ENCODE peak calls at places on chromosomes 2 and 18, in seven cellular contexts. E, F, N, G, A, P and D are unnamed samples.

GRCh38 chr2:163319006-163319405 is 416.8 kb downstream of the FIGN start:
- DNase-seq in E (no peak), F (peak), N (peak), G (no peak), A (peak), P (peak), D (no peak)

GRCh38 chr2:167937403-167937802 is 310.0 kb downstream of the STK39 start:
- DNase-seq in E (no peak), F (no peak), N (no peak), G (no peak), A (no peak), P (no peak), D (no peak)

GRCh38 chr2:165253178-165253577 is 14.0 kb downstream of the SCN2A start:
- DNase-seq in E (no peak), F (no peak), N (no peak), G (no peak), A (no peak), P (no peak), D (no peak)

GRCh38 chr2:127576433-127577207 is 41.1 kb downstream of the MYO7B start:
- DNase-seq in E (no peak), F (no peak), N (peak), G (peak), A (no peak), P (peak), D (peak)

GRCh38 chr18:64330976-64331375 is 182.1 kb upstream of the LINC00305 start:
- DNase-seq in E (no peak), F (no peak), N (no peak), G (no peak), A (no peak), P (no peak), D (no peak)

GRCh38 chr2:154140249-154141025 is 268.7 kb downstream of the GALNT13 start:
- DNase-seq in E (no peak), F (no peak), N (no peak), G (no peak), A (no peak), P (no peak), D (no peak)

GRCh38 chr2:240358080-240358479 is 77.4 kb upstream of the GPC1 start:
- DNase-seq in E (no peak), F (no peak), N (no peak), G (no peak), A (no peak), P (no peak), D (no peak)

GRCh38 chr2:235171511-235172130 is 219.8 kb downstream of the SH3BP4 start:
- DNase-seq in E (no peak), F (peak), N (peak), G (peak), A (no peak), P (peak), D (peak)

GRCh38 chr2:172976076-172976579 is 99.5 kb upstream of the MAP3K20 start:
- DNase-seq in E (no peak), F (no peak), N (no peak), G (no peak), A (peak), P (no peak), D (no peak)

GRCh38 chr18:58438161-58438983 is 190.5 kb downstream of the ALPK2 start:
- DNase-seq in E (no peak), F (no peak), N (no peak), G (peak), A (no peak), P (peak), D (peak)

GRCh38 chr2:28352726-28353125 is 39.9 kb upstream of the FOSL2 start:
- DNase-seq in E (no peak), F (no peak), N (no peak), G (no peak), A (no peak), P (no peak), D (no peak)

GRCh38 chr2:68911714-68912510 is 40.7 kb upstream of the BMP10 start:
- DNase-seq in E (no peak), F (no peak), N (no peak), G (no peak), A (no peak), P (no peak), D (no peak)

GRCh38 chr2:64203131-64204005 is 59.1 kb upstream of the PELI1 start:
- DNase-seq in E (no peak), F (peak), N (no peak), G (no peak), A (no peak), P (no peak), D (peak)

GRCh38 chr18:48409591-48410094 is 460 bp upstream of the ZBTB7C start:
- DNase-seq in E (no peak), F (no peak), N (no peak), G (no peak), A (no peak), P (peak), D (peak)

GRCh38 chr2:28296904-28297303 is 95.8 kb upstream of the FOSL2 start:
- DNase-seq in E (no peak), F (peak), N (peak), G (no peak), A (no peak), P (peak), D (peak)

GRCh38 chr18:10032331-10032979 is 118.6 kb downstream of the VAPA start:
- DNase-seq in E (no peak), F (no peak), N (no peak), G (no peak), A (no peak), P (no peak), D (no peak)

GRCh38 chr2:102033028-102033749 is 41.4 kb downstream of the IL1R2 start:
- DNase-seq in E (no peak), F (peak), N (peak), G (no peak), A (peak), P (peak), D (peak)

GRCh38 chr18:3554811-3555427 is 104.9 kb downstream of the TGIF1 start:
- DNase-seq in E (no peak), F (no peak), N (no peak), G (no peak), A (no peak), P (no peak), D (no peak)

GRCh38 chr2:207371877-207372276 is 157.9 kb upstream of the CREB1 start:
- DNase-seq in E (no peak), F (no peak), N (no peak), G (no peak), A (no peak), P (no peak), D (no peak)

GRCh38 chr2:84495539-84496146 is 20.7 kb upstream of the DNAH6 start:
- DNase-seq in E (no peak), F (peak), N (peak), G (peak), A (peak), P (peak), D (peak)

GRCh38 chr2:208249241-208249640 is 5.6 kb downstream of the IDH1 start:
- DNase-seq in E (no peak), F (no peak), N (peak), G (no peak), A (no peak), P (no peak), D (no peak)

GRCh38 chr2:29187926-29188325 is 72.7 kb downstream of the CLIP4 start:
- DNase-seq in E (no peak), F (no peak), N (peak), G (no peak), A (no peak), P (peak), D (peak)

GRCh38 chr2:189146553-189146952 is 33.0 kb downstream of the COL5A2 start:
- DNase-seq in E (no peak), F (no peak), N (no peak), G (no peak), A (no peak), P (no peak), D (no peak)

GRCh38 chr2:53334610-53335009 is 433.0 kb upstream of the CHAC2 start:
- DNase-seq in E (no peak), F (no peak), N (no peak), G (no peak), A (no peak), P (no peak), D (no peak)

GRCh38 chr2:106117882-106118684 is 76.0 kb downstream of the UXS1 start:
- DNase-seq in E (no peak), F (peak), N (no peak), G (no peak), A (no peak), P (no peak), D (no peak)

GRCh38 chr2:75390184-75390583 is 170.6 kb downstream of the EVA1A start:
- DNase-seq in E (no peak), F (no peak), N (no peak), G (no peak), A (no peak), P (no peak), D (no peak)

GRCh38 chr18:23107718-23108117 is 27.6 kb upstream of the CABLES1 start:
- DNase-seq in E (no peak), F (no peak), N (no peak), G (no peak), A (no peak), P (no peak), D (no peak)

GRCh38 chr2:10257500-10258147 is 45.1 kb upstream of the HPCAL1 start:
- DNase-seq in E (no peak), F (no peak), N (no peak), G (no peak), A (no peak), P (no peak), D (no peak)

GRCh38 chr2:180002198-180002597 is 4.9 kb downstream of the CWC22 start:
- DNase-seq in E (no peak), F (no peak), N (no peak), G (no peak), A (peak), P (no peak), D (no peak)

GRCh38 chr18:50857694-50858093 is 21.2 kb upstream of the ME2 start:
- DNase-seq in E (no peak), F (no peak), N (no peak), G (no peak), A (no peak), P (no peak), D (no peak)

GRCh38 chr2:200044453-200044852 is 89.1 kb downstream of the MAIP1 start:
- DNase-seq in E (no peak), F (no peak), N (no peak), G (no peak), A (no peak), P (no peak), D (no peak)

GRCh38 chr18:27315001-27315400 is 129.9 kb upstream of the CHST9 start:
- DNase-seq in E (no peak), F (peak), N (peak), G (no peak), A (no peak), P (no peak), D (no peak)

GRCh38 chr2:173087214-173087581 is 11.6 kb downstream of the MAP3K20 start:
- DNase-seq in E (no peak), F (no peak), N (peak), G (no peak), A (no peak), P (peak), D (no peak)

GRCh38 chr18:77143196-77143595 is 10.6 kb upstream of the MBP start:
- DNase-seq in E (no peak), F (no peak), N (no peak), G (no peak), A (no peak), P (no peak), D (no peak)

GRCh38 chr2:99569393-99569792 is 79.6 kb upstream of the REV1 start:
- DNase-seq in E (no peak), F (no peak), N (no peak), G (no peak), A (no peak), P (no peak), D (no peak)

GRCh38 chr2:214808481-214808931 is 977 bp downstream of the BARD1 start:
- DNase-seq in E (no peak), F (peak), N (no peak), G (no peak), A (no peak), P (no peak), D (no peak)

GRCh38 chr2:149877064-149877463 is 289.5 kb upstream of the MMADHC start:
- DNase-seq in E (no peak), F (no peak), N (no peak), G (no peak), A (no peak), P (no peak), D (no peak)

GRCh38 chr2:23480991-23481797 is 96.2 kb downstream of the KLHL29 start:
- DNase-seq in E (no peak), F (peak), N (peak), G (peak), A (no peak), P (peak), D (peak)